ENCODE peak calls at places on chromosomes 7 and 10, in ten cellular contexts. P, D, X, J, G, E, T, K, Z and V are unnamed samples.

GRCh38 chr10:130516141-130516540 is 379.9 kb downstream of the GLRX3 start:
- DNase-seq in P (no peak), T (no peak), E (no peak), K (no peak), D (no peak), Z (no peak), J (no peak), G (no peak), X (no peak), V (peak; percentile 91)

GRCh38 chr10:59580257-59580863 is 129.3 kb downstream of the SLC16A9 start:
- DNase-seq in E (peak; percentile 3), X (no peak), G (no peak), P (no peak), Z (no peak), T (no peak), J (no peak), K (no peak), D (peak; percentile 32), V (peak; percentile 42)

GRCh38 chr10:131141645-131142445 is 169.7 kb downstream of the TCERG1L start:
- DNase-seq in T (no peak), Z (no peak), P (no peak), X (no peak), D (no peak), J (no peak), E (no peak), K (no peak), G (no peak), V (no peak)

GRCh38 chr10:97058521-97058920 is 127.2 kb downstream of the SLIT1 start:
- DNase-seq in G (peak; percentile 43), K (peak; percentile 18), J (no peak), E (no peak), T (no peak), D (no peak), P (no peak), Z (no peak), X (no peak), V (no peak)

GRCh38 chr7:79977481-79977880 is 157.2 kb upstream of the GNAI1 start:
- DNase-seq in E (no peak), Z (no peak), P (no peak), K (no peak), G (no peak), J (no peak), T (no peak), X (no peak), D (no peak), V (no peak)

GRCh38 chr10:1706711-1707110 is 30.6 kb downstream of the ADARB2 start:
- DNase-seq in T (no peak), Z (no peak), E (no peak), G (no peak), K (no peak), P (no peak), X (no peak), D (no peak), J (no peak), V (no peak)

GRCh38 chr7:157318015-157318706 is 18.6 kb upstream of the DNAJB6 start:
- DNase-seq in X (no peak), E (no peak), G (peak; percentile 70), T (peak; percentile 29), J (peak; percentile 39), D (no peak), P (no peak), K (no peak), Z (no peak), V (no peak)

GRCh38 chr7:144596953-144597352 is 193.5 kb upstream of the NOBOX start:
- DNase-seq in X (no peak), G (no peak), D (no peak), T (no peak), E (no peak), J (no peak), Z (no peak), P (no peak), K (no peak), V (no peak)

DNA sequence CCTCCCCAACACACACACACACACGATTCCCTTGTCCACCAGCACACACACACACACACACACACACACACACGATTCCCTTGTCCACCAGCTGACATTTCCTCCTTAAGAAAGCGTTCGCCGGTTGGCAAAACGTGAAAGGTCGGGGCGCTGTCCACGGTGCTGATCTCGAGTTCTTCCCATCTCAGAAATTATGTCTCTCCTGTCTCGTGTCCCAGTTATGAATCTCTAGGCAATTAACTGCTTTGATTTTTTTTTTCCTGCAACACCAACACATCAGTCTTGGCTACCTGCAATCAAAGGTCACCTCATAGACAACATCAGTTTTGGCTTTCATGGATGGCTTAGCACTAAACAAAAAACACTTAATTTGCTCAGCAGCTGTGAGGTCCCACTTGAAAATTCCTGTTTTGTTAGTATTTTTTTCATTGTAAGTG is 1.9 kb downstream of the INA start:
- DNase-seq in D (no peak), T (peak; percentile 35), J (peak; percentile 36), Z (no peak), G (no peak), X (peak; percentile 37), P (peak; percentile 58), K (no peak), E (no peak), V (no peak)
- H3K27me3 ChIP-seq in D (peaks cover 42% of the 10 kb centered on the region), T (peaks cover 84% of the 10 kb centered on the region), J (peaks cover 84% of the 10 kb centered on the region), Z (peaks cover 78% of the 10 kb centered on the region), G (peaks cover 5% of the 10 kb centered on the region), X (no peaks in the 10 kb centered on the region), P (no peaks in the 10 kb centered on the region), K (peaks cover 49% of the 10 kb centered on the region), E (peaks cover 40% of the 10 kb centered on the region), V (peaks cover 41% of the 10 kb centered on the region)

GRCh38 chr7:29412912-29413311 is 150.7 kb upstream of the PRR15 start:
- DNase-seq in E (peak; percentile 93), T (no peak), Z (no peak), J (no peak), K (no peak), G (no peak), P (no peak), D (no peak), X (no peak), V (no peak)

GRCh38 chr7:29410981-29411380 is 152.7 kb upstream of the PRR15 start:
- DNase-seq in K (no peak), E (no peak), T (no peak), P (no peak), X (no peak), D (no peak), J (no peak), G (no peak), Z (no peak), V (no peak)

GRCh38 chr7:29405891-29406290 is 157.7 kb upstream of the PRR15 start:
- DNase-seq in P (no peak), E (peak; percentile 70), D (no peak), G (no peak), J (no peak), Z (no peak), K (no peak), T (no peak), X (no peak), V (no peak)

GRCh38 chr7:29406366-29406765 is 157.3 kb upstream of the PRR15 start:
- DNase-seq in K (no peak), T (no peak), G (no peak), E (no peak), X (no peak), D (no peak), J (no peak), Z (no peak), P (no peak), V (no peak)

DNA sequence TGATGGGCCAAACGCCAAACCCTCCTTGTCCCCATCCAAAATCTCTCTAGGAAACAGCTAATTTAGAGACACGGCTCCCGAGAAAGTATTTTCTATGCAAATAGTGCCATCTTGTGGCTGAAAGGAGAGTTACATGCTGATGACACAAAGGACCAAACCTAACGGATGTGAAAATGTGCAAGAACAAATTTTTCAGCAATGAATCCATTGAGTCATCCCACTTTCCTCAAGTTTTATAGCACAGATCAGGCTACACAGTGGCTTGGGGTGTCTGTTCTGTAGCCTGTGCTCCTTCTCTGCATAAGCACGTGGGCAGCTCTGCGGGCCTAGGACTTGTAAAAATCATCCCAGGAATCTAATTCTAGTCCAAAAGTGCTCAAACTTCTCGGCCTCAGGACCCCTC is 154.8 kb upstream of the PRR15 start:
- DNase-seq in X (peak; percentile 64), T (peak; percentile 51), K (no peak), P (peak; percentile 78), J (peak; percentile 48), G (peak; percentile 41), D (peak; percentile 34), Z (no peak), E (peak; percentile 61), V (no peak)
- TF ChIP-seq CTCF in X (peak; percentile 72), T (peak; percentile 93), K (peak; percentile 80), P (peak; percentile 77), J (peak; percentile 86), G (peak; percentile 95), D (peak; percentile 67), Z (peak; percentile 71), E (peak; percentile 87), V (peak; percentile 91)

DNA sequence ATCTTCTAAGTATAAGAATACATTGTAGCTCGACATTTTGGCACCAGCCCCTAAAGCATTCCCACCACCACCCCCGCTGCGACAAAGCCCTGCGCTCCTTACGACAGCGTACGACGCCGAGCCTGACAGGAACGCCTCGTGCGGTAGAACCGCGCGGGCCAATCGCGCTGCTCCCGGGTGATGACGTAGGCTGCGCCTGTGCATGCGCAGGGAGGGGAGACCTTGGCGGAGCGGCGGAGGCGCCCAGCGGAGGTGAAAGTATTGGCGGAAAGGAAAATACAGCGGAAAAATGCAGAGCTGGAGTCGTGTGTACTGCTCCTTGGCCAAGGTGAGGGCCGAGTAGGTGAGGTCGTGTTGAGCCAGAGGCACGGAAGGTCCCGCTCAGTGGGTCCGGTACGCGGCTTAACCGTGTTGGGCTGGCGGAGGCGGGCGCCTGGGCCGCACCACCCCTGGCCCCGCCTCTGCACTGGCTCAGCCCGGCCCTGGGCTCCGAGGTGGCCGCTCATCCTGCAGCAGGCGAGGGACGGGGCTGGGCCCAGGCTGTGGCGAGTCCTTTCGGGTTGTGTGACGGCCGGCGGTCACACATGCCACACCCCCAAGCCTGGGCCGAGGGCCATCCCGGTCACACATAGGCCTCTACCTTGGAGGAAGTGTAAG is at the start of gene DLD:
- DNase-seq in D (peak; percentile 85), E (peak; percentile 76), X (peak; percentile 93), Z (peak; percentile 98), G (peak; percentile 93), J (peak; percentile 96), P (peak; percentile 97), K (peak; percentile 89), T (peak; percentile 95), V (peak; percentile 98)
- TF ChIP-seq POLR2A in D (peak; percentile 73), E (peak; percentile 75), X (peak; percentile 96), Z (peak; percentile 38), G (peak; percentile 89), J (peak; percentile 94), P (peak; percentile 86), K (peak; percentile 88), T (no peak), V (peak; percentile 88)

GRCh38 chr10:100741386-100742066 is 3.9 kb upstream of the PAX2 start:
- DNase-seq in K (no peak), J (no peak), Z (no peak), E (no peak), D (no peak), P (no peak), T (no peak), X (no peak), G (no peak), V (no peak)

GRCh38 chr10:100740476-100741341 is 4.7 kb upstream of the PAX2 start:
- DNase-seq in D (no peak), T (no peak), X (no peak), G (no peak), E (no peak), K (no peak), J (no peak), P (no peak), Z (no peak), V (no peak)

GRCh38 chr10:100743626-100744135 is 1.7 kb upstream of the PAX2 start:
- DNase-seq in Z (no peak), P (peak; percentile 59), X (peak; percentile 66), D (peak; percentile 80), T (peak; percentile 52), J (peak; percentile 54), E (peak; percentile 47), G (no peak), K (no peak), V (no peak)

GRCh38 chr10:100742936-100743335 is 2.4 kb upstream of the PAX2 start:
- DNase-seq in Z (no peak), J (no peak), D (no peak), E (no peak), X (no peak), T (no peak), K (no peak), G (no peak), P (no peak), V (no peak)

GRCh38 chr10:100742067-100742771 is 3.2 kb upstream of the PAX2 start:
- DNase-seq in T (no peak), D (no peak), X (no peak), E (no peak), G (no peak), J (no peak), P (no peak), Z (no peak), K (no peak), V (no peak)
- H3K27me3 ChIP-seq in T (peaks cover 100% of the 10 kb centered on the region), D (no peaks in the 10 kb centered on the region), X (no peaks in the 10 kb centered on the region), E (peaks cover 94% of the 10 kb centered on the region), G (peaks cover 10% of the 10 kb centered on the region), J (peaks cover 100% of the 10 kb centered on the region), P (peaks cover 3% of the 10 kb centered on the region), Z (peaks cover 100% of the 10 kb centered on the region), K (peaks cover 100% of the 10 kb centered on the region), V (peaks cover 99% of the 10 kb centered on the region)